ENCODE peak calls at places on chromosomes 13 and 19, in four cellular contexts. X is upper lobe of left lung, V is tibial nerve, S is sigmoid colon. I is an unnamed sample.
A peak's percentile ranks its signal among the peaks of the same experiment; 100 is the strongest.

GRCh38 chr19:46080561-46080960 is 39.8 kb upstream of the IGFL4 start:
- DNase-seq in X (no peak), V (no peak), S (no peak), I (peak; percentile 24)

GRCh38 chr13:34172048-34172447 is 354.1 kb downstream of the RFC3 start:
- DNase-seq in X (no peak), V (no peak), S (no peak), I (no peak)

GRCh38 chr19:47994209-47994802 is at the start of gene ELSPBP1:
- DNase-seq in X (no peak), V (no peak), S (no peak), I (no peak)

GRCh38 chr13:51844862-51845573 is at the start of gene TMEM272:
- DNase-seq in X (peak; percentile 45), V (no peak), S (no peak), I (peak; percentile 78)

GRCh38 chr13:109191422-109191821 is 562.0 kb downstream of the MYO16 start:
- DNase-seq in X (no peak), V (no peak), S (no peak), I (no peak)

GRCh38 chr19:13959962-13960862 is 7.9 kb downstream of the DCAF15 start:
- DNase-seq in X (no peak), V (no peak), S (no peak), I (no peak)

GRCh38 chr13:32330438-32330837 is 15.1 kb downstream of the BRCA2 start:
- DNase-seq in X (no peak), V (no peak), S (no peak), I (no peak)

GRCh38 chr19:10085641-10086031 is 481 bp upstream of the SHFL start:
- DNase-seq in X (no peak), V (no peak), S (no peak), I (no peak)

GRCh38 chr13:102944821-102945220 is 99.0 kb downstream of the ERCC5 start:
- DNase-seq in X (no peak), V (no peak), S (no peak), I (no peak)

GRCh38 chr13:113398963-113399754 is 35.2 kb upstream of the GRTP1 start:
- DNase-seq in X (no peak), V (peak; percentile 12), S (peak; percentile 61), I (no peak)

GRCh38 chr19:17680235-17680722 is 7.9 kb downstream of the UNC13A start:
- DNase-seq in X (peak; percentile 70), V (peak; percentile 28), S (peak; percentile 79), I (peak; percentile 65)

GRCh38 chr13:112188298-112188610 is 121.3 kb downstream of the SOX1 start:
- DNase-seq in X (no peak), V (no peak), S (peak; percentile 33), I (no peak)

GRCh38 chr13:111397202-111397880 is 76.9 kb downstream of the TEX29 start:
- DNase-seq in X (peak; percentile 11), V (no peak), S (no peak), I (no peak)

GRCh38 chr19:49580264-49581006 is at the start of gene NOSIP:
- DNase-seq in X (peak; percentile 96), V (peak; percentile 87), S (peak; percentile 98), I (peak; percentile 95)
- TF ChIP-seq POLR2A in X (no peak), V (peak; percentile 58), S (peak; percentile 89), I (peak; percentile 76)

GRCh38 chr19:40355975-40356680 is 7.6 kb downstream of the PLD3 start:
- DNase-seq in X (no peak), V (no peak), S (no peak), I (no peak)
- TF ChIP-seq EP300 in X (no peak), V (no peak), S (no peak), I (no peak)

GRCh38 chr13:55664178-55664577 is 1476.5 kb upstream of the PRR20A start:
- DNase-seq in X (no peak), V (no peak), S (no peak), I (no peak)

DNA sequence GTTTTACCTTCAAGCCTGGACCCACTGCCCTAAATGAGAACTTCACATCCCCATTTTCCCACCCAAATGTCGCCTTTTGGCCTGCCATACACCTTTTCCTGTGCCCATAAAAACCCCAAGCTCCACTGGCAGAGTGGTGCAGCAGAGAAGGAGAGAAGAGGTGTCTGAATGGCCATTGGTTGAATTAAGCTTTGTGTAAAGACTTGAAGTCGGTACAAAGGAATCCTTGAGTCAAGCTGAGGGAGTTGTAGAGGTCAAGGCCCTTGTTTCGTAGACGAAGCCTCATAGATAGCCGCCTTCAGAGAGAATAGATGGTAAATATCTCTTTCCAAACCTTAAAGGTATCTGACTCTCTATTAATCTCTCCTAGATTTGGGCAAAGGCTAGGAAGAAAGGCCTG is 1479.2 kb upstream of the PRR20A start:
- DNase-seq in X (no peak), V (no peak), S (no peak), I (no peak)
- H3K27ac ChIP-seq in X (no peak overlapping the region), V (no peak overlapping the region), S (no peak overlapping the region), I (no peak overlapping the region)

DNA sequence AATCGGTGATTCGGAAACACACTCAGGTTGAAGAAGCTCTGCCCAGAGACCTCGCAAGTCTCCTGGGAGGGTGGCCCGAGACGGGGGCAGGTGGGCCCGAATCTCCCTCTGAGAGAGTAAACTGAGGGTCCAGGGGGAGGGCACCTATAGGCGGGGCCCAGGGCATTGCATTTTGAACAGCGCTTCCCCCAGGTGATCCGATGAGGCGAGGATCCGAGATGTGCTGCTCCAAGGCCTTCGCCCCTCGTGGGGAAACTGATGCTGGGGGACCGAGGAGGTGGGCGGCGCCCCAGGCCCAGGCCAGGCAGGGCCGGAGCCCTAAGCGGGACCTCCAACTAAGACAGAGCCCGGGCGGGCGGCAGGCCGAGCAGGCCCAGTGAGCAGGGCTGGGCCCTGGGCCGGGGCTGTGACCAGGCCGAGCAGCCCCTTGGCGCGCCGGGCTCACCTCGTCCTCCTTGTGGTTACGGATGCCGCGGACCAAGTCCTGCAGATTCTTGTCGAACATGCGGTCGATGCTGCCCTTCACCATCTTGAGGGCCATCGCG is 500 bp downstream of the AP3D1 start:
- DNase-seq in X (peak; percentile 30), V (no peak), S (no peak), I (peak; percentile 38)
- TF ChIP-seq POLR2A in X (no peak), V (no peak), S (no peak), I (no peak)

I was measured in ovary.